ENCODE peak calls at places on chromosomes 3 and 15, in seven cellular contexts. Y is mammary epithelial cell, N is IMR-90, A is PC-9, M is neuronal stem cell, O is GM23338, T is HCT116. P is an unnamed sample. For H3K36me3, the result is how much of the 10 kb centered on the place peaks cover.

GRCh38 chr3:187120324-187120723 is 19.0 kb downstream of the RPL39L start:
- DNase-seq in Y (no peak), N (no peak), A (no peak), M (no peak), O (no peak), T (no peak), P (no peak)

GRCh38 chr3:155252535-155252934 is 40.9 kb downstream of the STRIT1 start:
- DNase-seq in Y (peak), N (peak), A (no peak), M (no peak), O (no peak), T (no peak), P (no peak)

GRCh38 chr15:93399121-93399520 is 310.1 kb upstream of the RGMA start:
- DNase-seq in Y (no peak), N (no peak), A (no peak), M (no peak), O (no peak), T (no peak), P (no peak)

GRCh38 chr15:59569477-59569876 is 42.1 kb upstream of the GCNT3 start:
- DNase-seq in Y (no peak), N (no peak), A (no peak), M (no peak), O (no peak), T (no peak), P (no peak)

GRCh38 chr15:53716909-53717878 is 42.3 kb downstream of the WDR72 start:
- DNase-seq in Y (peak), N (no peak), A (no peak), M (no peak), O (peak), T (no peak), P (peak)

GRCh38 chr3:191290311-191291025 is 38.7 kb upstream of the CCDC50 start:
- DNase-seq in Y (peak), N (no peak), A (peak), M (no peak), O (no peak), T (no peak), P (no peak)

GRCh38 chr3:58032186-58032585 is 24.0 kb downstream of the FLNB start:
- DNase-seq in Y (peak), N (peak), A (peak), M (no peak), O (no peak), T (no peak), P (no peak)

GRCh38 chr15:32855942-32856341 is 138.1 kb downstream of the GREM1 start:
- DNase-seq in Y (peak), N (peak), A (peak), M (no peak), O (peak), T (peak), P (no peak)

GRCh38 chr3:55486101-55486856 is 827 bp downstream of the WNT5A start:
- DNase-seq in Y (peak), N (peak), A (no peak), M (peak), O (peak), T (no peak), P (peak)

GRCh38 chr3:73471986-73472385 is 152.8 kb downstream of the PDZRN3 start:
- DNase-seq in Y (no peak), N (no peak), A (no peak), M (no peak), O (no peak), T (no peak), P (no peak)

GRCh38 chr3:56048333-56048732 is 419.9 kb downstream of the ERC2 start:
- DNase-seq in Y (no peak), N (no peak), A (peak), M (no peak), O (no peak), T (no peak), P (no peak)

GRCh38 chr3:158801200-158801599 is 654 bp upstream of the MFSD1 start:
- DNase-seq in Y (peak), N (no peak), A (no peak), M (peak), O (peak), T (no peak), P (peak)

GRCh38 chr3:157572559-157573270 is 69.5 kb upstream of the VEPH1 start:
- DNase-seq in Y (peak), N (peak), A (no peak), M (peak), O (peak), T (peak), P (peak)

GRCh38 chr15:67149859-67150824 is 84.7 kb downstream of the SMAD3 start:
- DNase-seq in Y (peak), N (peak), A (peak), M (peak), O (peak), T (peak), P (peak)

GRCh38 chr15:80619677-80620076 is 75.4 kb upstream of the ABHD17C start:
- DNase-seq in Y (peak), N (peak), A (no peak), M (no peak), O (no peak), T (no peak), P (peak)

GRCh38 chr3:158522737-158523136 is 48.3 kb upstream of the MLF1 start:
- DNase-seq in Y (peak), N (peak), A (no peak), M (no peak), O (no peak), T (no peak), P (no peak)

GRCh38 chr3:83189634-83190033 is 1428.2 kb upstream of the GBE1 start:
- DNase-seq in Y (no peak), N (no peak), A (no peak), M (no peak), O (no peak), T (no peak), P (no peak)

GRCh38 chr3:101119535-101119934 is 126.3 kb upstream of the ABI3BP start:
- DNase-seq in Y (peak), N (peak), A (no peak), M (no peak), O (no peak), T (no peak), P (no peak)

GRCh38 chr15:92797168-92798052 is 102.7 kb upstream of the CHD2 start:
- DNase-seq in Y (peak), N (peak), A (peak), M (peak), O (peak), T (peak), P (peak)

GRCh38 chr3:113241292-113242033 is 30.1 kb downstream of the BOC start:
- DNase-seq in Y (no peak), N (peak), A (no peak), M (peak), O (peak), T (no peak), P (peak)

GRCh38 chr3:112967828-112968227 is 7.1 kb downstream of the CD200R1 start:
- DNase-seq in Y (no peak), N (no peak), A (no peak), M (no peak), O (no peak), T (no peak), P (no peak)

GRCh38 chr15:40584191-40584590 is 9.9 kb upstream of the KNL1 start:
- DNase-seq in Y (no peak), N (no peak), A (no peak), M (no peak), O (no peak), T (no peak), P (no peak)

GRCh38 chr3:14352002-14352627 is 50.3 kb upstream of the SLC6A6 start:
- DNase-seq in Y (no peak), N (peak), A (no peak), M (no peak), O (peak), T (peak), P (no peak)

GRCh38 chr3:76403556-76403955 is 618.2 kb upstream of the ZNF717 start:
- DNase-seq in Y (no peak), N (peak), A (no peak), M (no peak), O (no peak), T (no peak), P (no peak)

GRCh38 chr3:196120291-196120951 is 38.5 kb upstream of the TFRC start:
- DNase-seq in Y (no peak), N (no peak), A (peak), M (no peak), O (no peak), T (no peak), P (no peak)

GRCh38 chr3:36714343-36714742 is 50.0 kb downstream of the DCLK3 start:
- DNase-seq in Y (no peak), N (no peak), A (no peak), M (no peak), O (no peak), T (no peak), P (no peak)

GRCh38 chr3:9352917-9353823 is 9.7 kb upstream of the THUMPD3 start:
- DNase-seq in Y (peak), N (peak), A (peak), M (peak), O (peak), T (peak), P (peak)

GRCh38 chr15:45913451-45913850 is 278.6 kb downstream of the SQOR start:
- DNase-seq in Y (no peak), N (no peak), A (no peak), M (no peak), O (no peak), T (no peak), P (no peak)

GRCh38 chr15:59968314-59968713 is 35.8 kb upstream of the FOXB1 start:
- DNase-seq in Y (no peak), N (no peak), A (no peak), M (no peak), O (no peak), T (no peak), P (no peak)

GRCh38 chr3:71395927-71396695 is 187.4 kb downstream of the FOXP1 start:
- DNase-seq in Y (no peak), N (peak), A (no peak), M (no peak), O (no peak), T (no peak), P (no peak)

GRCh38 chr15:57566840-57567239 is 24.9 kb upstream of the MYZAP start:
- DNase-seq in Y (no peak), N (no peak), A (no peak), M (no peak), O (no peak), T (no peak), P (no peak)

GRCh38 chr3:142603340-142603730 is 7.1 kb downstream of the PLS1 start:
- DNase-seq in Y (no peak), N (no peak), A (no peak), M (no peak), O (no peak), T (no peak), P (no peak)

GRCh38 chr15:75053748-75054125 is 30.3 kb downstream of the PPCDC start:
- DNase-seq in Y (no peak), N (no peak), A (no peak), M (no peak), O (no peak), T (no peak), P (no peak)

GRCh38 chr3:3799173-3800075 is at the start of gene LRRN1:
- DNase-seq in Y (peak), N (no peak), A (no peak), M (peak), O (peak), T (no peak), P (peak)

GRCh38 chr3:13711911-13712650 is 163.2 kb downstream of the FBLN2 start:
- DNase-seq in Y (no peak), N (no peak), A (no peak), M (no peak), O (no peak), T (no peak), P (no peak)

GRCh38 chr3:143697975-143698374 is 150.3 kb downstream of the SLC9A9 start:
- DNase-seq in Y (peak), N (no peak), A (no peak), M (no peak), O (no peak), T (peak), P (no peak)

GRCh38 chr3:34419801-34420200 is 621.4 kb downstream of the PDCD6IP start:
- DNase-seq in Y (no peak), N (no peak), A (no peak), M (peak), O (peak), T (no peak), P (peak)

GRCh38 chr15:68224108-68224507 is 5.4 kb downstream of the CLN6 start:
- DNase-seq in Y (no peak), N (no peak), A (no peak), M (no peak), O (no peak), T (no peak), P (no peak)

DNA sequence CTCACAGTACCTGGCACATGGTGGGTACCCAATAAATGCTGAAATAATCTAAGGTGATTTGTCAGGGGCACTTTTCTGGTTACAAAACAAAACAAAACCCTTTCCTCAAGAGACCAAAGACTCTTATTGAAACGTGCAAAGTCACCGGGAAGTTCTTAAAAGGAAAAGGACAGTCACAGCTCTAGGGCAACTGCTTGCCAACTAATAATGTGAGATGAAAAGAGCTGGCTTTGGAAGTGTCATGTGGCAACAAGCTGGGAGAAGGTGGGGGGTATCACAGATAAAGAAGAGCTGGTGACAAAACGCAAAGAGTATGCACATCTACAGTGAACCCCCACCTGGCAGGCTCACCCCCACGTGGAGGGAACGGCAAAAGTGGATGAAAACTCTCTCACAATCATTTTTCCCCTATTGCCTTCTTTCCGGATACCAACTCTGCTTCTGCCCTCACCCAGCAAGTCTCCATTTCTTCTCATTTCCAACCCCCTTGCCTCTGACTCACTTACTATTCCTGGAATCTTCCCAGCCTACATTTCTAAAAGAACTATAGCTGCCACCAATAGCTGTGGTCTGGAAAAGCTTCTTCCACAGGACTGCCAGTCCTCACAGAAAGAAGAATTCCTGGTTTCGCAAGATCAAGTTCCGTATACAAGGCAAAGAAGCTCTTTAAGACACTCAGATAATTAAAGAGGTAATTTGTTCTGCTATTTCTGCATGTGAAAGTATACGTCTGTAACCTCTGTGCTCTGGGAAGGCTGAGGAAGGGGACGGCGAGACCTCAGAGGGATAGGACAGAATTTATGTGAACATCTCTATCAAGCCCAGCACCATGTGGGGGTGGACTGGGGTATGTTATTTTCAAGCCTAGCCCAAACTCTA is 21.8 kb upstream of the ANPEP start:
- DNase-seq in Y (peak), N (peak), A (peak), M (no peak), O (no peak), T (no peak), P (no peak)
- H3K36me3 ChIP-seq in Y (under half), N (under half), A (under half), M (half or more), O (under half), T (under half), P (under half)

GRCh38 chr3:44198957-44199269 is 42.8 kb upstream of the TOPAZ1 start:
- DNase-seq in Y (no peak), N (no peak), A (no peak), M (no peak), O (no peak), T (no peak), P (no peak)
- H3K4me2 ChIP-seq in Y (no peak), N (no peak), A (peak), M (no peak), O (no peak), T (peak), P (no peak)

DNA sequence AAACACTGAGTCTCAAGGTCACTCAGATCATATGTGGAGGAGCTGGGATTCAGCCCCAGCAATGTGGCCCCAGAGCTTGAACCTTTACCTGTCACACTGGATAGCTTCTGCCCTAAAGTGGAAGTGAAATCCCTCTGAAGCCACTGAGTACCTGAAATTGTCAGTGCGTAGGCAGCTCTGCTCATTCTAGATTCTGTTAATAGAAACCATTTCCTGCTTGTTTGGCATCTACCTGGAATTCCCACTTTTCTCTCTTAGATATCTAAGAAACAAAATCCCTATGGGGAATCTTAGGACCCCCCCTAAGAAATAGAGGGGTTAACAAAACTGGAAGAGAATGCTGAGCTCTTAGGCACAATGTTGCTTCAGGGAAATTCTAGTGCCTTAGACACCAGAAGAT is 29.8 kb downstream of the FBXL22 start:
- DNase-seq in Y (no peak), N (no peak), A (no peak), M (no peak), O (no peak), T (no peak), P (no peak)
- H3K36me3 ChIP-seq in Y (under half), N (under half), A (under half), M (half or more), O (under half), T (under half), P (under half)

GRCh38 chr3:62874398-62875102 is 666 bp downstream of the CADPS start:
- DNase-seq in Y (no peak), N (no peak), A (no peak), M (no peak), O (peak), T (no peak), P (peak)
- H3K4me2 ChIP-seq in Y (peak), N (no peak), A (no peak), M (peak), O (peak), T (no peak), P (peak)

DNA sequence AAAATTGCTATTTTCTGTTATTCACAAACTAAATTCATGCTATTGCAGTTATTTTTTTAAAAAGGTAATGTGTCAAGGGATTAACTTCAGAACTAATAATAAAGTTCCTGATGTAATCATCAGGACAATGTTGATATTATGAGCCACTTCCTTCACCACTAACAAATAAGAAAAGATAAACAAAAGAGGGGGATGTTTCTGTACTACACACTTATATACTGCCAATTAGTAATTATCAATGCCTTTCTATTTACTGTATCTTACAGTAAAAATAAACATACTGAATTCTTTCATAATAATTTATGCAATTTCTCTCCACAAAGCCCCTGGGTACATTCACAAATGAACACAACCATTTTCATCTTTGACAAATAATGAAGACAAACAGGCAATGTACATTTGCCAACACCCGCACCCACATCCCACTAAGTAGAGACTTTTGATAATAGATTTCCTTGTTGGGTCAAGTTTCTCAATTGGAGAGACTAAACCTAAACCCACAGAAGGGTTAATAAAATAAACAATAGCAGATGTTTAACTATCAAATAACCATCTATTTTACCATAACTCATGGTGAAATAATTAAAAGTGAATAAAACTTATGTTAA is 3.7 kb downstream of the CBLB start:
- DNase-seq in Y (no peak), N (peak), A (no peak), M (no peak), O (no peak), T (no peak), P (no peak)
- H3K36me3 ChIP-seq in Y (under half), N (under half), A (under half), M (half or more), O (under half), T (under half), P (under half)

GRCh38 chr3:153273767-153274443 is 111.9 kb downstream of the RAP2B start:
- DNase-seq in Y (peak), N (peak), A (no peak), M (no peak), O (no peak), T (no peak), P (no peak)
- H3K4me2 ChIP-seq in Y (peak), N (no peak), A (no peak), M (no peak), O (no peak), T (no peak), P (no peak)

GRCh38 chr3:32706348-32707025 is 21.5 kb downstream of the CNOT10 start:
- DNase-seq in Y (no peak), N (peak), A (no peak), M (no peak), O (no peak), T (no peak), P (no peak)

GRCh38 chr3:32708672-32709283 is 23.8 kb downstream of the CNOT10 start:
- DNase-seq in Y (no peak), N (no peak), A (no peak), M (no peak), O (no peak), T (no peak), P (no peak)

GRCh38 chr3:32709346-32709745 is 24.4 kb downstream of the CNOT10 start:
- DNase-seq in Y (no peak), N (no peak), A (no peak), M (no peak), O (no peak), T (no peak), P (no peak)

GRCh38 chr3:32705232-32705631 is 20.2 kb downstream of the CNOT10 start:
- DNase-seq in Y (no peak), N (no peak), A (no peak), M (no peak), O (no peak), T (no peak), P (no peak)

GRCh38 chr3:32707026-32707370 is 22.0 kb downstream of the CNOT10 start:
- DNase-seq in Y (no peak), N (no peak), A (no peak), M (no peak), O (no peak), T (no peak), P (no peak)
- H3K36me3 ChIP-seq in Y (under half), N (under half), A (under half), M (half or more), O (under half), T (under half), P (under half)

DNA sequence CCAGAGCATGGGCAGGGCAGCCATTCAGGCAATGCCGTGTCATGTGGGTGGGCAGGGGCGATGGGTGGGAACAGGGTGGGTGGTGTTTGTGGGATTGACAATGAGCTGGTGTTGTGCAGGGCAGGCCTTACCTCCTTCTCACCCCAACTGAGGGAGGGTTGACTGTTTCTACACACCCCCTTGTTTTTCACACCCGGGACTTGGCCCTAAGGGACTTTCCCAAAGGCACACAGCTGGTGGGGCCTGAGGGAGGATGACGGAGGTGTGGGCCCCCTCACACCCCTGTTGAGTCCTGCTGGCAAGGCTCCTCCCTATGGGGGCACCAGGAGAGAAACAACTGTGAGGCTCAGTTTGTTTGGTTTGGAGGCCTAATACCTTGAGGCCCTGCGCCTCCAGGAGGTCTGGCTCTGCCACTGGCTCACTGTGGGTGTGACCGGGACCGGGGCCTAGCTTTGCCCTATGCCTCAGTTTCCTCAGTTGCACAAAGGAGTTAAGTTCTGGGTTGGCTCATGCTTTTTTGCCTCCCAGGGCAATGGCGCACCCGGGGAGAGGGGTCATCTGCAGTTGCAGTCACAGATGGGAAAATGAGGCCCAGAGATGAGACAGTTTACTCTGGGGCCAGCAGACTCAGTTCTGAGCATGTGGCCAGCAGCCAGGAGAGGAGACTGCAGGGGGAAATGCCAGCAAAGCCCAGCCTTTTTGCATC is 5.1 kb upstream of the DNAH1 start:
- DNase-seq in Y (no peak), N (peak), A (no peak), M (no peak), O (no peak), T (no peak), P (no peak)
- H3K4me2 ChIP-seq in Y (no peak), N (no peak), A (no peak), M (peak), O (no peak), T (no peak), P (peak)

P was measured in neural progenitor cell.